ENCODE peak calls at places on chromosomes 11 and 22, in seven cellular contexts. R is A549, G is spleen, X is HuH-7.5, I is Right ventricle myocardium inferior, V is heart right ventricle, A is B cell. M is an unnamed sample.

GRCh38 chr11:26778000-26778757 is 56.3 kb upstream of the SLC5A12 start:
- DNase-seq in I (no peak), G (no peak), X (no peak), A (no peak), V (no peak), R (no peak), M (no peak)

GRCh38 chr11:14455648-14456430 is 43.8 kb downstream of the COPB1 start:
- DNase-seq in R (no peak), X (no peak), A (no peak), G (no peak), I (no peak), V (no peak), M (no peak)

GRCh38 chr11:55497068-55497467 is 57.2 kb upstream of the OR4C15 start:
- DNase-seq in V (no peak), X (no peak), A (no peak), R (no peak), G (no peak), I (no peak), M (no peak)

GRCh38 chr11:10497371-10498021 is 42.4 kb downstream of the AMPD3 start:
- DNase-seq in A (no peak), R (no peak), G (no peak), X (no peak), V (no peak), I (no peak), M (no peak)

GRCh38 chr22:27930246-27931060 is 11.4 kb upstream of the PITPNB start:
- DNase-seq in V (no peak), X (no peak), G (no peak), I (no peak), R (no peak), A (no peak), M (no peak)

GRCh38 chr11:74870485-74870884 is 78.4 kb downstream of the XRRA1 start:
- DNase-seq in X (peak; percentile 50), V (no peak), G (no peak), A (no peak), R (peak; percentile 74), I (no peak), M (no peak)

GRCh38 chr11:116657842-116658825 is 114.7 kb downstream of the BUD13 start:
- DNase-seq in A (no peak), G (no peak), X (no peak), I (no peak), V (no peak), R (peak; percentile 30), M (no peak)

GRCh38 chr11:2586793-2587131 is 113.0 kb downstream of the KCNQ1OT1 start:
- DNase-seq in X (no peak), A (no peak), V (no peak), G (no peak), I (peak; percentile 50), R (no peak), M (peak; percentile 7)

GRCh38 chr22:36234919-36235318 is 4.4 kb downstream of the APOL2 start:
- DNase-seq in X (no peak), A (no peak), R (no peak), I (no peak), G (no peak), V (no peak), M (no peak)

GRCh38 chr11:47124675-47125074 is 52.0 kb downstream of the ARFGAP2 start:
- DNase-seq in A (no peak), R (no peak), I (no peak), G (no peak), V (no peak), X (no peak), M (no peak)

GRCh38 chr11:10407055-10407454 is 48.0 kb upstream of the AMPD3 start:
- DNase-seq in X (no peak), A (no peak), R (peak; percentile 74), V (no peak), I (no peak), G (no peak), M (no peak)

GRCh38 chr22:39502789-39503464 is 837 bp downstream of the MIEF1 start:
- DNase-seq in X (no peak), I (no peak), V (no peak), A (no peak), G (no peak), R (no peak), M (no peak)

GRCh38 chr11:71488086-71488967 is 35.3 kb downstream of the NADSYN1 start:
- DNase-seq in X (no peak), A (no peak), R (peak; percentile 18), G (no peak), I (peak; percentile 30), V (peak; percentile 21), M (no peak)

GRCh38 chr11:15333407-15333806 is 218.7 kb downstream of the INSC start:
- DNase-seq in X (no peak), V (no peak), R (no peak), I (no peak), A (no peak), G (no peak), M (no peak)

GRCh38 chr11:119263352-119263940 is 53.5 kb downstream of the MCAM start:
- DNase-seq in X (no peak), A (no peak), R (no peak), G (no peak), V (no peak), I (no peak), M (peak; percentile 23)

GRCh38 chr11:130636672-130637463 is 188.4 kb downstream of the ADAMTS15 start:
- DNase-seq in G (no peak), V (no peak), X (no peak), R (peak; percentile 95), A (no peak), I (no peak), M (no peak)

GRCh38 chr11:62497132-62497915 is 49.3 kb downstream of the AHNAK start:
- DNase-seq in V (no peak), X (peak; percentile 52), I (no peak), G (no peak), A (no peak), R (peak; percentile 85), M (peak; percentile 30)

GRCh38 chr11:67274768-67275605 is 8.7 kb downstream of the GRK2 start:
- DNase-seq in X (no peak), G (peak; percentile 93), I (no peak), R (no peak), A (no peak), V (peak; percentile 70), M (no peak)

GRCh38 chr11:1153105-1153950 is 4.4 kb upstream of the MUC5AC start:
- DNase-seq in I (no peak), A (peak; percentile 26), R (peak; percentile 88), G (no peak), X (no peak), V (no peak), M (no peak)

GRCh38 chr11:32838505-32839274 is 9.0 kb downstream of the PRRG4 start:
- DNase-seq in R (peak; percentile 13), G (no peak), I (no peak), X (no peak), A (no peak), V (no peak), M (no peak)

GRCh38 chr11:70769106-70769505 is 370.8 kb downstream of the CTTN start:
- DNase-seq in G (peak; percentile 32), X (no peak), R (no peak), V (no peak), A (no peak), I (no peak), M (no peak)

GRCh38 chr11:128158860-128159259 is 428.5 kb downstream of the ETS1 start:
- DNase-seq in R (no peak), X (no peak), V (no peak), I (no peak), A (no peak), G (no peak), M (no peak)

GRCh38 chr11:3049430-3050243 is 7.6 kb downstream of the CARS1 start:
- DNase-seq in R (peak; percentile 77), X (no peak), G (peak; percentile 92), A (peak; percentile 74), V (peak; percentile 43), I (peak; percentile 79), M (peak; percentile 81)

GRCh38 chr22:23239429-23239828 is 59.1 kb downstream of the BCR start:
- DNase-seq in G (no peak), A (no peak), I (no peak), V (no peak), R (no peak), X (no peak), M (no peak)

GRCh38 chr11:59267196-59267595 is 54.5 kb upstream of the MPEG1 start:
- DNase-seq in R (no peak), X (no peak), G (no peak), I (no peak), A (no peak), V (no peak), M (no peak)

GRCh38 chr22:28822930-28823481 is 22.6 kb upstream of the XBP1 start:
- DNase-seq in G (no peak), R (no peak), V (no peak), A (no peak), X (peak; percentile 20), I (no peak), M (no peak)

GRCh38 chr11:79095424-79095823 is 345.4 kb downstream of the TENM4 start:
- DNase-seq in G (no peak), V (no peak), A (no peak), I (no peak), X (no peak), R (no peak), M (no peak)

GRCh38 chr11:71153005-71153395 is 99.4 kb downstream of the SHANK2 start:
- DNase-seq in R (peak; percentile 38), X (peak; percentile 73), V (no peak), I (no peak), A (no peak), G (no peak), M (no peak)

GRCh38 chr22:19120829-19121630 is 1.2 kb downstream of the DGCR2 start:
- DNase-seq in A (no peak), X (peak; percentile 88), I (no peak), G (peak; percentile 77), V (peak; percentile 15), R (peak; percentile 47), M (no peak)